ENCODE peak calls at places on chromosomes 6 and 20, in ten cellular contexts. Q is left ventricle myocardium inferior; D is T-helper 17 cell; W is brain microvascular endothelial cell; F is SK-N-SH; J is naive thymus-derived CD8-positive, alpha-beta T cell; C is NCI-H1417 treated with DMSO at 0.1 percent for 48 hours; N is aorta; B is stimulated activated naive CD8-positive, alpha-beta T cell treated with anti-CD3 and anti-CD28 coated beads, Interleukin-15, amount 100 ng/mL, for 72 hours; E is activated CD4-positive, alpha-beta T cell treated with anti-CD3 and anti-CD28 coated beads, Interleukin-2, amount 50 U/mL, for 24 hours. O is an unnamed sample.

GRCh38 chr20:46683939-46684750 is 5.1 kb downstream of the TP53RK start:
- DNase-seq in Q (peak), D (no peak), W (peak), F (no peak), J (no peak), C (no peak), N (peak), B (no peak), E (no peak), O (peak)

GRCh38 chr20:62822239-62822787 is 5.5 kb downstream of the COL9A3 start:
- DNase-seq in Q (no peak), D (no peak), W (no peak), F (peak), J (peak), C (no peak), N (no peak), B (no peak), E (no peak), O (no peak)

GRCh38 chr20:699811-700338 is 24.3 kb upstream of the SCRT2 start:
- DNase-seq in Q (peak), D (no peak), W (no peak), F (peak), J (no peak), C (no peak), N (no peak), B (no peak), E (no peak), O (no peak)

GRCh38 chr20:3932277-3933073 is 43.3 kb downstream of the PANK2 start:
- DNase-seq in Q (no peak), D (no peak), W (no peak), F (no peak), J (no peak), C (no peak), N (no peak), B (no peak), E (no peak), O (no peak)

GRCh38 chr20:49768204-49769124 is 44.2 kb upstream of the SLC9A8 start:
- DNase-seq in Q (no peak), D (no peak), W (peak), F (no peak), J (no peak), C (no peak), N (no peak), B (peak), E (no peak), O (peak)

GRCh38 chr20:23920936-23921335 is 41.4 kb upstream of the CST5 start:
- DNase-seq in Q (no peak), D (no peak), W (no peak), F (peak), J (no peak), C (no peak), N (no peak), B (no peak), E (no peak), O (no peak)

GRCh38 chr20:50762045-50762422 is 30.7 kb downstream of the PARD6B start:
- DNase-seq in Q (no peak), D (no peak), W (no peak), F (no peak), J (no peak), C (no peak), N (no peak), B (no peak), E (no peak), O (no peak)

GRCh38 chr20:23776067-23776771 is 25.5 kb upstream of the CST1 start:
- DNase-seq in Q (no peak), D (no peak), W (no peak), F (no peak), J (no peak), C (no peak), N (no peak), B (no peak), E (no peak), O (no peak)

GRCh38 chr6:43070028-43070632 is 6.0 kb upstream of the PTK7 start:
- DNase-seq in Q (no peak), D (no peak), W (no peak), F (peak), J (no peak), C (no peak), N (no peak), B (no peak), E (no peak), O (peak)

GRCh38 chr6:148761532-148761951 is 14.7 kb downstream of the UST start:
- DNase-seq in Q (no peak), D (peak), W (peak), F (no peak), J (peak), C (no peak), N (peak), B (peak), E (no peak), O (no peak)

GRCh38 chr20:59680148-59680650 is 75.9 kb downstream of the PHACTR3 start:
- DNase-seq in Q (no peak), D (no peak), W (no peak), F (no peak), J (no peak), C (no peak), N (no peak), B (no peak), E (no peak), O (no peak)

GRCh38 chr6:107706516-107706915 is 117.6 kb downstream of the SCML4 start:
- DNase-seq in Q (no peak), D (no peak), W (no peak), F (no peak), J (no peak), C (no peak), N (no peak), B (no peak), E (no peak), O (no peak)

GRCh38 chr6:21864211-21864610 is 270.7 kb downstream of the SOX4 start:
- DNase-seq in Q (no peak), D (no peak), W (no peak), F (no peak), J (no peak), C (no peak), N (no peak), B (no peak), E (no peak), O (no peak)

GRCh38 chr6:69090132-69090531 is 455.1 kb downstream of the ADGRB3 start:
- DNase-seq in Q (no peak), D (no peak), W (peak), F (no peak), J (no peak), C (no peak), N (no peak), B (no peak), E (no peak), O (peak)

GRCh38 chr6:115830895-115831294 is 229.8 kb downstream of the FRK start:
- DNase-seq in Q (no peak), D (no peak), W (peak), F (no peak), J (no peak), C (no peak), N (no peak), B (no peak), E (no peak), O (peak)

GRCh38 chr20:61311656-61312387 is 59.8 kb downstream of the CDH4 start:
- DNase-seq in Q (no peak), D (no peak), W (no peak), F (no peak), J (no peak), C (no peak), N (no peak), B (no peak), E (no peak), O (no peak)

GRCh38 chr6:7732219-7732618 is 6.3 kb downstream of the BMP6 start:
- DNase-seq in Q (no peak), D (no peak), W (no peak), F (no peak), J (no peak), C (no peak), N (no peak), B (no peak), E (no peak), O (no peak)

GRCh38 chr6:38215225-38215624 is 395.7 kb downstream of the ZFAND3 start:
- DNase-seq in Q (no peak), D (no peak), W (no peak), F (no peak), J (no peak), C (no peak), N (no peak), B (no peak), E (no peak), O (no peak)

GRCh38 chr6:141195251-141195832 is 937.4 kb upstream of the GJE1 start:
- DNase-seq in Q (no peak), D (no peak), W (no peak), F (no peak), J (no peak), C (no peak), N (no peak), B (no peak), E (no peak), O (no peak)

GRCh38 chr20:4956200-4956810 is 45.0 kb downstream of the SLC23A2 start:
- DNase-seq in Q (no peak), D (no peak), W (no peak), F (peak), J (no peak), C (peak), N (no peak), B (no peak), E (no peak), O (peak)

GRCh38 chr6:158707120-158707519 is 57.3 kb downstream of the SYTL3 start:
- DNase-seq in Q (peak), D (no peak), W (peak), F (no peak), J (no peak), C (no peak), N (no peak), B (no peak), E (no peak), O (peak)

GRCh38 chr6:20919677-20920385 is 385.6 kb downstream of the CDKAL1 start:
- DNase-seq in Q (no peak), D (no peak), W (peak), F (no peak), J (no peak), C (no peak), N (no peak), B (no peak), E (no peak), O (no peak)

O was measured in RCC 7860.